ENCODE peak calls at places on chromosomes 5 and 9, in four cellular contexts. N, A, Z and M are unnamed samples.

GRCh38 chr9:77883846-77884771 is 147.5 kb downstream of the GNAQ start:
- DNase-seq in Z (no peak), N (no peak), A (no peak), M (peak)

GRCh38 chr5:81391-82021 is 10.5 kb upstream of the PLEKHG4B start:
- DNase-seq in Z (no peak), N (no peak), A (no peak), M (no peak)

GRCh38 chr5:72799721-72800120 is 16.7 kb upstream of the TNPO1 start:
- DNase-seq in Z (no peak), N (no peak), A (no peak), M (no peak)

GRCh38 chr9:91102269-91102668 is 259.4 kb downstream of the AUH start:
- DNase-seq in N (no peak), A (no peak), Z (no peak), M (no peak)

GRCh38 chr5:27437594-27438200 is 399.3 kb upstream of the CDH9 start:
- DNase-seq in A (no peak), Z (no peak), N (no peak), M (no peak)

GRCh38 chr9:112537561-112537960 is 50.9 kb downstream of the KIAA1958 start:
- DNase-seq in A (no peak), N (no peak), Z (no peak), M (no peak)

GRCh38 chr5:67140413-67140812 is 56.2 kb downstream of the CD180 start:
- DNase-seq in Z (no peak), A (no peak), N (no peak), M (no peak)

GRCh38 chr5:110463116-110463515 is 263.4 kb downstream of the TMEM232 start:
- DNase-seq in Z (no peak), A (no peak), N (no peak), M (no peak)

GRCh38 chr5:177471610-177472356 is 1.7 kb downstream of the DBN1 start:
- DNase-seq in A (no peak), N (no peak), Z (no peak), M (no peak)

GRCh38 chr5:1983401-1983800 is 100.7 kb upstream of the IRX4 start:
- DNase-seq in N (no peak), A (no peak), Z (no peak), M (peak)

GRCh38 chr9:72465602-72466001 is 55.8 kb upstream of the TMC1 start:
- DNase-seq in A (no peak), Z (no peak), N (no peak), M (no peak)

GRCh38 chr5:78746990-78747389 is 98.4 kb upstream of the LHFPL2 start:
- DNase-seq in N (no peak), A (no peak), Z (no peak), M (peak)

GRCh38 chr5:137700282-137700680 is 35.6 kb downstream of the KLHL3 start:
- DNase-seq in Z (no peak), N (no peak), A (no peak), M (no peak)

GRCh38 chr5:58240286-58240685 is 219.6 kb downstream of the PLK2 start:
- DNase-seq in A (no peak), Z (no peak), N (no peak), M (no peak)

GRCh38 chr5:14956423-14957046 is 85.0 kb upstream of the ANKH start:
- DNase-seq in A (no peak), Z (no peak), N (no peak), M (peak)

GRCh38 chr5:133675376-133676154 is 63.2 kb upstream of the FSTL4 start:
- DNase-seq in A (no peak), Z (no peak), N (no peak), M (peak)

GRCh38 chr5:120655828-120656435 is 191.8 kb downstream of the PRR16 start:
- DNase-seq in N (peak), A (peak), Z (no peak), M (peak)

GRCh38 chr5:94945656-94946055 is 327.2 kb downstream of the SLF1 start:
- DNase-seq in Z (no peak), A (no peak), N (no peak), M (no peak)

GRCh38 chr5:14745188-14745563 is 80.7 kb downstream of the OTULIN start:
- DNase-seq in N (no peak), Z (no peak), A (no peak), M (no peak)

GRCh38 chr9:38352716-38353334 is 39.7 kb upstream of the ALDH1B1 start:
- DNase-seq in N (no peak), Z (no peak), A (no peak), M (no peak)

GRCh38 chr5:8059337-8059736 is 190.4 kb downstream of the MTRR start:
- DNase-seq in Z (no peak), A (no peak), N (no peak), M (no peak)

GRCh38 chr9:16133556-16134227 is 580.8 kb downstream of the CCDC171 start:
- DNase-seq in A (peak), Z (no peak), N (peak), M (peak)

GRCh38 chr5:150734579-150735384 is 24.0 kb downstream of the DCTN4 start:
- DNase-seq in A (no peak), Z (peak), N (no peak), M (peak)

GRCh38 chr9:134935056-134936020 is 17.6 kb upstream of the FCN1 start:
- DNase-seq in A (no peak), Z (no peak), N (no peak), M (no peak)

GRCh38 chr5:165014439-165014838 is 1509.0 kb downstream of the MAT2B start:
- DNase-seq in Z (no peak), A (no peak), N (no peak), M (no peak)

GRCh38 chr5:32278403-32278802 is 34.3 kb downstream of the MTMR12 start:
- DNase-seq in A (no peak), N (no peak), Z (no peak), M (no peak)

GRCh38 chr5:64229163-64229774 is 63.6 kb downstream of the RNF180 start:
- DNase-seq in Z (no peak), A (peak), N (peak), M (peak)

GRCh38 chr5:167895899-167896659 is 395.4 kb upstream of the WWC1 start:
- DNase-seq in Z (no peak), N (no peak), A (no peak), M (no peak)

GRCh38 chr5:14323466-14323865 is 180.3 kb downstream of the TRIO start:
- DNase-seq in Z (no peak), N (no peak), A (no peak), M (no peak)

GRCh38 chr9:124629600-124629999 is 122.4 kb upstream of the NR5A1 start:
- DNase-seq in Z (no peak), N (no peak), A (no peak), M (no peak)

GRCh38 chr5:2381861-2382260 is 369.6 kb downstream of the IRX2 start:
- DNase-seq in N (no peak), Z (no peak), A (no peak), M (no peak)

GRCh38 chr5:36606437-36607113 is at the start of gene SLC1A3:
- DNase-seq in Z (peak), N (no peak), A (no peak), M (peak)

GRCh38 chr5:97501286-97501964 is 318.4 kb upstream of the RIOK2 start:
- DNase-seq in Z (no peak), N (no peak), A (no peak), M (no peak)

GRCh38 chr9:111068816-111069215 is 30.5 kb upstream of the LPAR1 start:
- DNase-seq in A (no peak), N (no peak), Z (no peak), M (no peak)

GRCh38 chr9:17810728-17811634 is 232.1 kb downstream of the SH3GL2 start:
- DNase-seq in A (peak), Z (no peak), N (peak), M (peak)
- TF ChIP-seq EZH2 in A (no peak), Z (no peak), N (no peak), M (no peak)

GRCh38 chr5:135439426-135440205 is 7.5 kb downstream of the DCANP1 start:
- DNase-seq in A (no peak), Z (no peak), N (no peak), M (no peak)

GRCh38 chr5:135436856-135437795 is 10.0 kb downstream of the DCANP1 start:
- DNase-seq in A (no peak), Z (no peak), N (peak), M (no peak)

GRCh38 chr5:135435467-135436330 is 11.4 kb downstream of the DCANP1 start:
- DNase-seq in Z (no peak), A (no peak), N (no peak), M (no peak)

GRCh38 chr5:135438712-135439111 is 8.4 kb downstream of the DCANP1 start:
- DNase-seq in A (no peak), N (no peak), Z (no peak), M (no peak)

DNA sequence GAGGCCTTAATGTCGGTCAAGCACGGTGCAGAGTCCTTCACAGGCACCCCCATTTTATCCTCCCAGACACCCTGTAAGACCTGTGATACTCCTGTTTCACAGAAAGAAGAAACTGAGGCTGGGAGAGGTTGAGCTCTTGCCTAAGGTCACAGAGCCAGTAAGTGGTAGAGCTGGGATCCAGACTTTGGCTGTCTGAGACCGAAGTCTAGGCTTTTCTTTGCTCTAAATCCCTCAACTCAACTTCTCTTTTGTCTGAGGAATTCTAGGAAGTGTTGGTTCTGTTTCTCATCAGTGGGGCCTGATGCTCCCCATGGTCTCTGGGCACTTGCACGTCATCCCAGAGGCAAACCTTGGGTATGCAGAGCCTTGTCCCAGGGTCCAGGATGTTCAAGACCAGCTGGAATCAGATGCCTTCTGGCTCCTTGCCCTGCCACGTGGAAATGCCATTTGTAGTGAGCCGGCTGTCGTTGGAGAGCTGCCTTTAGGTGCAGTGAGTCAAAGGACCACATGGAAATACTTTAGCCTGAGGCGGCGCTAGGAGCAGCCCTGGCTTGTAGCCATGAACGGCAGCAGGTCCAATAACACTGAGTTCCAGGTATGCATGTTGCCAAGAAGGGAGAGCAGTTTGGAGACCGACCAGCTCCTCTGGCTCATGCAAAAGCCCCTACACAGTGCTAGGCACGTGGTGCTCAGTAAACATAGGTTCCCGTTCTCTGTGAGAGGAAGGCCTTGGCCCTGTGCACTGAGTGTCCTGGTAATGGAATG is 9.2 kb downstream of the DCANP1 start:
- DNase-seq in Z (no peak), A (peak), N (no peak), M (no peak)
- TF ChIP-seq CREB1 in Z (no peak), A (no peak), N (no peak), M (no peak)

DNA sequence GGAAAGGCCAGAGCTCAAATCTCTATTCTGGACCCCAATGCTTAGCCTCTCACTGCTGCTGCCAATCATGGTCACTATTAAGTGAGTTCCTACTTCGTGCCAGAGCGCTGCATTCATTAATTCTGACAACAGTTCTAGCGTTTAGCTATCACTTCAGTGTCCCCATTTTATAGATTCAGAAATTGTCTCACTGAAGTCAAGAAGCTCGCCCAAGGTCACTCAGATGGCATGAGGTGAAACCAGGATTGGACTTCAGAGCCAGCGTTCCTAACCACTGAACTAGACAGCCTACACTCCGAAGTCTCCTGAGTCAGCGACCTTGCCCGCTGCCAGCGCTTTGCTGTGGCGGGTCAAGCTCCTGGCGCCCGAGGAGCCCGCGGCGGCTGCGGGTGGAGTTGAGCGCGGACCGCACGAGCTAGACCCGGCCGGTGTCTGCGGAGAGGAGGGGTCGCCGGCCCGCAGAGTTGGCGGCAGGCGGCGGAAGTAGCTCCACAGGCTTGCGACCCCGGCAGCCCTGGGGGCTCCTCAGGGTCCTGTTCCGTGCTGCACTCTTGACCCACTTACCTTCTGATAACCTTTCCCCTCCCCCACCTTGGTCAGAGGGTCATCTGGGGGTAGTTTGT is 2.1 kb upstream of the GABRB2 start:
- DNase-seq in N (no peak), Z (no peak), A (no peak), M (peak)
- TF ChIP-seq EZH2 in N (no peak), Z (no peak), A (no peak), M (peak)

GRCh38 chr9:132301521-132301920 is 53.3 kb downstream of the SETX start:
- DNase-seq in N (no peak), Z (no peak), A (no peak), M (no peak)
- TF ChIP-seq CREB1 in N (no peak), Z (no peak), A (no peak), M (no peak)

DNA sequence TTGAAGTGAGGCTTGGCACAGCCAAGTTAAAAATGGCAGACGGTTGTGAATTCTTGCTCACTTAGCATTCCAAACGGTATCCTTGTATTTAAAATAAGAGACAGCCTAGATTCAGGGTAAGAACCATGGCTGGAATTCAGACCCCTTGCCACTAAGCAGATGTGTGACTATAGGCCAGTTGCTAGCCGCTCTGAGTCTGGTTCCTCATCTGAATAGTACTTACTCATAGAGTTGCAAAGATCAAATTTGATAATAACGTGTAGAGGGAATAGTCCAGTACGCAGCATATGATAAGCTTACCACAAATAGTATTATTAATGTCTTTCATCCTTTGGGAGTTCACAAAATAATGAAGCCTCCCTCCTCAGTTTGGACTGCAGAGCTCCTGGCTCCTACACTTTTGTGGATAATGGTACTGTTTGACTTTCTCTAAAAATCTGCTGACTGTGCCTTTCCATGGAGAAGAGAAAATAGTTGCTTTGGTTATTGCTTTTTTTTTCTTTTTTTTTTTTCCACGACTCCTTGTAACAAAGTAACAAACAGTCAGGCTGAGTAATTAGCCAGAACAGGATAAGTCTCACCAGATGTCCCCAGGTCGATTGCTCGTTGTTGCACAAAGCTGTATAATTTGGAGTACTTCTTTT is 51.4 kb downstream of the FGF1 start:
- DNase-seq in A (no peak), Z (no peak), N (no peak), M (no peak)
- TF ChIP-seq EZH2 in A (no peak), Z (no peak), N (no peak), M (no peak)

GRCh38 chr5:82793808-82794419 is 283.3 kb downstream of the TMEM167A start:
- DNase-seq in Z (no peak), N (peak), A (peak), M (peak)
- TF ChIP-seq CREB1 in Z (no peak), N (no peak), A (no peak), M (no peak)

GRCh38 chr9:35673998-35674361 is 252 bp downstream of the CA9 start:
- DNase-seq in Z (no peak), A (no peak), N (no peak), M (no peak)

GRCh38 chr9:35679091-35679490 is 5.4 kb downstream of the CA9 start:
- DNase-seq in Z (no peak), A (no peak), N (no peak), M (no peak)

GRCh38 chr9:35675204-35675603 is 1.5 kb downstream of the CA9 start:
- DNase-seq in Z (no peak), N (no peak), A (no peak), M (peak)

GRCh38 chr9:35673132-35673997 is at the start of gene CA9:
- DNase-seq in Z (no peak), N (no peak), A (peak), M (no peak)

DNA sequence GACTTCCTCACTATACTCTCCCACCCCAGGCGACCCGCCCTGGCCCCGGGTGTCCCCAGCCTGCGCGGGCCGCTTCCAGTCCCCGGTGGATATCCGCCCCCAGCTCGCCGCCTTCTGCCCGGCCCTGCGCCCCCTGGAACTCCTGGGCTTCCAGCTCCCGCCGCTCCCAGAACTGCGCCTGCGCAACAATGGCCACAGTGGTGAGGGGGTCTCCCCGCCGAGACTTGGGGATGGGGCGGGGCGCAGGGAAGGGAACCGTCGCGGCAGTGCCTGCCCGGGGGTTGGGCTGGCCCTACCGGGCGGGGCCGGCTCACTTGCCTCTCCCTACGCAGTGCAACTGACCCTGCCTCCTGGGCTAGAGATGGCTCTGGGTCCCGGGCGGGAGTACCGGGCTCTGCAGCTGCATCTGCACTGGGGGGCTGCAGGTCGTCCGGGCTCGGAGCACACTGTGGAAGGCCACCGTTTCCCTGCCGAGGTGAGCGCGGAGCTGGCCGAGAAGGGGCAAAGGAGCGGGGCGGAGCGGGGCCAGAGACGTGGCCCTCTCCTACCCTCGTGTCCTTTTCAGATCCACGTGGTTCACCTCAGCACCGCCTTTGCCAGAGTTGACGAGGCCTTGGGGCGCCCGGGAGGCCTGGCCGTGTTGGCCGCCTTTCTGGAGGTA is 2.1 kb downstream of the CA9 start:
- DNase-seq in A (no peak), N (no peak), Z (no peak), M (peak)
- TF ChIP-seq EZH2 in A (no peak), N (no peak), Z (no peak), M (no peak)

GRCh38 chr9:137506274-137506673 is 43.9 kb downstream of the PNPLA7 start:
- DNase-seq in N (no peak), Z (no peak), A (no peak), M (no peak)
- TF ChIP-seq CREB1 in N (no peak), Z (no peak), A (no peak), M (no peak)

GRCh38 chr9:121650220-121651013 is 1.0 kb upstream of the DAB2IP start:
- DNase-seq in A (peak), N (peak), Z (no peak), M (peak)

GRCh38 chr9:121651014-121651294 is 480 bp upstream of the DAB2IP start:
- DNase-seq in N (no peak), Z (no peak), A (no peak), M (no peak)

GRCh38 chr9:121652037-121652837 is 803 bp downstream of the DAB2IP start:
- DNase-seq in N (no peak), A (no peak), Z (no peak), M (peak)

GRCh38 chr9:121652838-121653231 is 1.4 kb downstream of the DAB2IP start:
- DNase-seq in Z (no peak), A (no peak), N (no peak), M (no peak)

GRCh38 chr9:121651295-121652036 is at the start of gene DAB2IP:
- DNase-seq in A (no peak), N (peak), Z (no peak), M (peak)
- TF ChIP-seq EZH2 in A (no peak), N (no peak), Z (no peak), M (no peak)